ENCODE peak calls at places on chromosomes 7 and 10, in seven cellular contexts. J is brain microvascular endothelial cell; D is GM23338; F is upper lobe of right lung; S is pancreas; G is heart left ventricle; R is activated T-helper 9 cell treated with anti-CD3 and anti-CD28 coated beads, Interleukin-2, amount 50 U/mL, for 16 hours. V is an unnamed sample.

GRCh38 chr10:102620138-102620591 is 24.1 kb upstream of the TRIM8 start:
- DNase-seq in J (no peak), D (no peak), F (no peak), S (no peak), G (no peak), R (no peak), V (no peak)

GRCh38 chr10:6650580-6650979 is 70.5 kb upstream of the PRKCQ start:
- DNase-seq in J (no peak), D (no peak), F (no peak), S (no peak), G (no peak), R (no peak), V (no peak)

GRCh38 chr10:84308481-84309304 is 19.7 kb upstream of the CCSER2 start:
- DNase-seq in J (peak), D (no peak), F (no peak), S (no peak), G (no peak), R (no peak), V (peak)

GRCh38 chr7:108805808-108806397 is 236.2 kb downstream of the DNAJB9 start:
- DNase-seq in J (peak), D (peak), F (no peak), S (no peak), G (no peak), R (no peak), V (peak)

GRCh38 chr10:34360984-34361383 is 454.1 kb downstream of the PARD3 start:
- DNase-seq in J (no peak), D (no peak), F (no peak), S (no peak), G (no peak), R (no peak), V (no peak)

GRCh38 chr10:47031953-47032465 is 120.8 kb downstream of the PTPN20 start:
- DNase-seq in J (peak), D (no peak), F (peak), S (no peak), G (no peak), R (no peak), V (peak)

GRCh38 chr7:142632291-142633134 is 116.8 kb upstream of the PRSS1 start:
- DNase-seq in J (peak), D (peak), F (no peak), S (peak), G (peak), R (peak), V (peak)

GRCh38 chr7:36790280-36790679 is 66.0 kb upstream of the AOAH start:
- DNase-seq in J (no peak), D (no peak), F (no peak), S (no peak), G (no peak), R (no peak), V (peak)

GRCh38 chr7:72213081-72213480 is 199.1 kb downstream of the CALN1 start:
- DNase-seq in J (no peak), D (no peak), F (no peak), S (no peak), G (no peak), R (no peak), V (no peak)

GRCh38 chr10:22244001-22244400 is 26.2 kb upstream of the EBLN1 start:
- DNase-seq in J (no peak), D (peak), F (no peak), S (no peak), G (no peak), R (no peak), V (no peak)

GRCh38 chr10:78727728-78728127 is 341.0 kb upstream of the ZMIZ1 start:
- DNase-seq in J (no peak), D (no peak), F (no peak), S (no peak), G (no peak), R (no peak), V (no peak)

GRCh38 chr7:116213361-116214155 is 3.2 kb downstream of the TES start:
- DNase-seq in J (peak), D (no peak), F (no peak), S (no peak), G (no peak), R (no peak), V (no peak)

GRCh38 chr10:30373596-30374327 is 24.7 kb upstream of the MTPAP start:
- DNase-seq in J (no peak), D (no peak), F (peak), S (no peak), G (no peak), R (no peak), V (no peak)

GRCh38 chr10:110811791-110812581 is 59.7 kb upstream of the PDCD4 start:
- DNase-seq in J (peak), D (no peak), F (no peak), S (no peak), G (no peak), R (no peak), V (no peak)

GRCh38 chr10:69410487-69410886 is 6.2 kb downstream of the TACR2 start:
- DNase-seq in J (no peak), D (no peak), F (no peak), S (no peak), G (no peak), R (no peak), V (no peak)

GRCh38 chr7:93544686-93545085 is 29.8 kb downstream of the CALCR start:
- DNase-seq in J (peak), D (no peak), F (no peak), S (no peak), G (no peak), R (no peak), V (no peak)

GRCh38 chr7:151035024-151035717 is 6.9 kb downstream of the ABCB8 start:
- DNase-seq in J (no peak), D (no peak), F (no peak), S (no peak), G (no peak), R (no peak), V (no peak)

GRCh38 chr10:89207801-89208551 is 859 bp upstream of the CH25H start:
- DNase-seq in J (no peak), D (peak), F (peak), S (peak), G (peak), R (no peak), V (no peak)

GRCh38 chr7:29480934-29481625 is 82.6 kb upstream of the PRR15 start:
- DNase-seq in J (no peak), D (no peak), F (no peak), S (no peak), G (no peak), R (no peak), V (no peak)

GRCh38 chr7:39720586-39720985 is 97.2 kb downstream of the RALA start:
- DNase-seq in J (no peak), D (peak), F (no peak), S (peak), G (no peak), R (no peak), V (peak)

GRCh38 chr7:112023282-112023681 is 182.9 kb downstream of the DOCK4 start:
- DNase-seq in J (peak), D (no peak), F (no peak), S (no peak), G (no peak), R (no peak), V (no peak)

GRCh38 chr7:131244259-131244852 is 83.3 kb upstream of the MKLN1 start:
- DNase-seq in J (peak), D (peak), F (no peak), S (no peak), G (no peak), R (no peak), V (peak)

GRCh38 chr7:66626236-66626957 is 2.3 kb upstream of the KCTD7 start:
- DNase-seq in J (no peak), D (no peak), F (no peak), S (no peak), G (no peak), R (no peak), V (peak)

GRCh38 chr7:55573234-55573504 is 867 bp upstream of the VOPP1 start:
- DNase-seq in J (no peak), D (peak), F (no peak), S (no peak), G (no peak), R (no peak), V (no peak)

GRCh38 chr10:78974409-78975317 is 94.1 kb upstream of the ZMIZ1 start:
- DNase-seq in J (peak), D (peak), F (peak), S (peak), G (peak), R (peak), V (peak)

GRCh38 chr7:90580051-90580450 is 16.1 kb upstream of the CDK14 start:
- DNase-seq in J (no peak), D (no peak), F (no peak), S (no peak), G (no peak), R (no peak), V (peak)

GRCh38 chr7:85068796-85069195 is 118.1 kb downstream of the SEMA3D start:
- DNase-seq in J (peak), D (no peak), F (no peak), S (no peak), G (no peak), R (no peak), V (no peak)

GRCh38 chr7:12269100-12269895 is 58.2 kb downstream of the TMEM106B start:
- DNase-seq in J (no peak), D (no peak), F (no peak), S (no peak), G (peak), R (no peak), V (no peak)

GRCh38 chr7:138338361-138338760 is 121.7 kb upstream of the TRIM24 start:
- DNase-seq in J (peak), D (no peak), F (no peak), S (no peak), G (peak), R (no peak), V (no peak)

GRCh38 chr10:71974489-71975011 is 10.4 kb downstream of the CHST3 start:
- DNase-seq in J (peak), D (no peak), F (no peak), S (no peak), G (no peak), R (peak), V (peak)

GRCh38 chr10:72322030-72322279 is 32.8 kb downstream of the DNAJB12 start:
- DNase-seq in J (no peak), D (no peak), F (no peak), S (no peak), G (no peak), R (no peak), V (peak)

GRCh38 chr10:90718185-90718584 is 139.7 kb downstream of the HTR7 start:
- DNase-seq in J (peak), D (no peak), F (no peak), S (no peak), G (no peak), R (no peak), V (no peak)

GRCh38 chr7:131045526-131045925 is 282.1 kb upstream of the MKLN1 start:
- DNase-seq in J (no peak), D (no peak), F (no peak), S (no peak), G (no peak), R (no peak), V (peak)

GRCh38 chr7:129958643-129959479 is 6.1 kb upstream of the UBE2H start:
- DNase-seq in J (peak), D (no peak), F (peak), S (peak), G (no peak), R (no peak), V (peak)

GRCh38 chr7:16357921-16358320 is 63.4 kb downstream of the CRPPA start:
- DNase-seq in J (no peak), D (no peak), F (peak), S (peak), G (peak), R (no peak), V (no peak)

GRCh38 chr7:123645516-123645915 is 10.2 kb upstream of the LMOD2 start:
- DNase-seq in J (no peak), D (no peak), F (no peak), S (no peak), G (no peak), R (no peak), V (no peak)

GRCh38 chr7:150978136-150978789 is at the start of gene KCNH2:
- DNase-seq in J (no peak), D (peak), F (no peak), S (no peak), G (peak), R (no peak), V (no peak)

GRCh38 chr10:119362122-119362521 is 154.8 kb downstream of the GRK5 start:
- DNase-seq in J (no peak), D (no peak), F (peak), S (peak), G (no peak), R (no peak), V (no peak)